ENCODE peak calls at places on chromosomes 2 and 18, in six cellular contexts. H is fibroblast of lung; Q is GDM1; B is activated CD8-positive, alpha-beta memory T cell treated with anti-CD3 and anti-CD28 coated beads for 24 hours; M is stimulated activated CD4-positive, alpha-beta T cell treated with anti-CD3 and anti-CD28 coated beads, Interleukin-4, amount 100 ng/mL, for 4 hours; R is LoVo. Z is an unnamed sample.

GRCh38 chr2:237565974-237566373 is 400 bp upstream of the PRLH start:
- DNase-seq in H (no peak), Q (no peak), B (no peak), M (no peak), R (no peak), Z (no peak)

GRCh38 chr2:53969285-53970094 is 1.3 kb downstream of the PSME4 start:
- DNase-seq in H (peak), Q (no peak), B (no peak), M (no peak), R (peak), Z (peak)

GRCh38 chr2:105329561-105330495 is at the start of gene TGFBRAP1:
- DNase-seq in H (peak), Q (peak), B (peak), M (peak), R (peak), Z (peak)

GRCh38 chr18:3885209-3885792 is 435.3 kb downstream of the TGIF1 start:
- DNase-seq in H (no peak), Q (no peak), B (no peak), M (no peak), R (no peak), Z (no peak)

GRCh38 chr2:42421601-42422252 is 60.7 kb upstream of the COX7A2L start:
- DNase-seq in H (no peak), Q (no peak), B (no peak), M (no peak), R (no peak), Z (no peak)

GRCh38 chr2:23803275-23803964 is 123.5 kb downstream of the ATAD2B start:
- DNase-seq in H (peak), Q (no peak), B (no peak), M (no peak), R (no peak), Z (peak)

GRCh38 chr2:70258532-70258875 is 567 bp downstream of the PCYOX1 start:
- DNase-seq in H (peak), Q (no peak), B (no peak), M (no peak), R (no peak), Z (peak)

GRCh38 chr2:25035537-25036220 is 6.2 kb upstream of the EFR3B start:
- DNase-seq in H (no peak), Q (no peak), B (no peak), M (no peak), R (no peak), Z (peak)

GRCh38 chr18:57062841-57063240 is 84.0 kb upstream of the BOD1L2 start:
- DNase-seq in H (no peak), Q (no peak), B (no peak), M (no peak), R (no peak), Z (no peak)

Z was measured in amniotic epithelial cell.